ENCODE peak calls at places on chromosomes 2 and 18, in five cellular contexts. T is hepatocyte, Q is GM23248, H is MM.1S, J is PC-3. I is an unnamed sample.

GRCh38 chr2:216936954-216937357 is 77.1 kb upstream of the TNP1 start:
- DNase-seq in T (peak), Q (peak), H (no peak), J (no peak), I (no peak)

GRCh38 chr18:47404845-47405244 is 153.4 kb upstream of the SKOR2 start:
- DNase-seq in T (no peak), Q (no peak), H (no peak), J (no peak), I (no peak)

GRCh38 chr2:176455865-176456291 is 186.6 kb downstream of the MTX2 start:
- DNase-seq in T (peak), Q (peak), H (no peak), J (no peak), I (peak)

GRCh38 chr2:100285691-100286090 is 36.6 kb downstream of the LONRF2 start:
- DNase-seq in T (no peak), Q (peak), H (no peak), J (peak), I (no peak)

GRCh38 chr2:46381263-46381849 is 84.1 kb downstream of the EPAS1 start:
- DNase-seq in T (no peak), Q (peak), H (no peak), J (no peak), I (no peak)

GRCh38 chr2:40032650-40033319 is 253.7 kb upstream of the THUMPD2 start:
- DNase-seq in T (no peak), Q (peak), H (no peak), J (peak), I (no peak)

GRCh38 chr2:75211371-75211770 is 12.1 kb upstream of the TACR1 start:
- DNase-seq in T (no peak), Q (no peak), H (no peak), J (no peak), I (no peak)

GRCh38 chr2:75728614-75729419 is 18.1 kb upstream of the GCFC2 start:
- DNase-seq in T (no peak), Q (no peak), H (peak), J (no peak), I (no peak)

GRCh38 chr2:175755656-175756386 is 246.2 kb downstream of the LNPK start:
- DNase-seq in T (no peak), Q (no peak), H (no peak), J (no peak), I (no peak)

GRCh38 chr2:236168110-236169067 is at the start of gene GBX2:
- DNase-seq in T (peak), Q (peak), H (no peak), J (peak), I (peak)

GRCh38 chr2:9440058-9440727 is 16.7 kb downstream of the CPSF3 start:
- DNase-seq in T (no peak), Q (peak), H (no peak), J (peak), I (no peak)

GRCh38 chr2:35298493-35298892 is 1057.1 kb upstream of the CRIM1 start:
- DNase-seq in T (no peak), Q (peak), H (no peak), J (peak), I (no peak)

GRCh38 chr2:32614069-32614468 is 13.8 kb upstream of the TTC27 start:
- DNase-seq in T (no peak), Q (no peak), H (no peak), J (no peak), I (no peak)

GRCh38 chr2:69191672-69192071 is 178.7 kb downstream of the ANTXR1 start:
- DNase-seq in T (no peak), Q (no peak), H (no peak), J (no peak), I (no peak)

GRCh38 chr2:237868631-237869356 is 9.4 kb downstream of the RAMP1 start:
- DNase-seq in T (no peak), Q (no peak), H (no peak), J (no peak), I (no peak)

GRCh38 chr2:134252092-134252775 is 1.6 kb upstream of the MGAT5 start:
- DNase-seq in T (no peak), Q (peak), H (no peak), J (no peak), I (no peak)

GRCh38 chr2:241762933-241763369 is 13.7 kb upstream of the GAL3ST2 start:
- DNase-seq in T (no peak), Q (no peak), H (no peak), J (peak), I (no peak)

GRCh38 chr2:112623913-112624777 is 21.6 kb upstream of the SLC20A1 start:
- DNase-seq in T (peak), Q (peak), H (peak), J (peak), I (no peak)

GRCh38 chr2:237435844-237436590 is 22.1 kb upstream of the COL6A3 start:
- DNase-seq in T (no peak), Q (peak), H (no peak), J (peak), I (no peak)

GRCh38 chr2:227194219-227194618 is 29.8 kb downstream of the COL4A3 start:
- DNase-seq in T (no peak), Q (no peak), H (no peak), J (no peak), I (no peak)

GRCh38 chr2:203446071-203446481 is 89.0 kb downstream of the RAPH1 start:
- DNase-seq in T (no peak), Q (peak), H (peak), J (peak), I (no peak)

GRCh38 chr2:170009209-170009608 is 168.7 kb upstream of the MYO3B start:
- DNase-seq in T (no peak), Q (no peak), H (no peak), J (no peak), I (no peak)

GRCh38 chr2:8627019-8627691 is 54.7 kb upstream of the ID2 start:
- DNase-seq in T (peak), Q (no peak), H (no peak), J (peak), I (no peak)

GRCh38 chr18:47928466-47928865 is 2.0 kb downstream of the SMAD2 start:
- DNase-seq in T (no peak), Q (peak), H (no peak), J (peak), I (no peak)

GRCh38 chr2:85753525-85754312 is at the start of gene ATOH8:
- DNase-seq in T (peak), Q (peak), H (peak), J (peak), I (peak)

GRCh38 chr2:45259144-45259543 is 249.9 kb upstream of the SIX2 start:
- DNase-seq in T (no peak), Q (no peak), H (no peak), J (peak), I (no peak)

GRCh38 chr2:6791682-6792081 is 74.0 kb downstream of the CMPK2 start:
- DNase-seq in T (no peak), Q (no peak), H (no peak), J (no peak), I (no peak)

GRCh38 chr2:142037051-142037450 is 93.8 kb downstream of the LRP1B start:
- DNase-seq in T (peak), Q (peak), H (no peak), J (peak), I (peak)

GRCh38 chr2:64769392-64770044 is 115.8 kb upstream of the SERTAD2 start:
- DNase-seq in T (peak), Q (no peak), H (no peak), J (no peak), I (no peak)

GRCh38 chr2:65320042-65320711 is 92.5 kb downstream of the ACTR2 start:
- DNase-seq in T (peak), Q (peak), H (no peak), J (peak), I (no peak)

GRCh38 chr2:27566628-27567027 is 16.2 kb upstream of the ZNF512 start:
- DNase-seq in T (no peak), Q (peak), H (no peak), J (peak), I (no peak)

GRCh38 chr2:172429351-172429968 is 2.1 kb downstream of the ITGA6 start:
- DNase-seq in T (peak), Q (peak), H (no peak), J (peak), I (peak)

GRCh38 chr2:30894498-30895119 is 87.4 kb upstream of the CAPN13 start:
- DNase-seq in T (no peak), Q (peak), H (peak), J (no peak), I (no peak)

GRCh38 chr18:13456736-13457271 is 238.2 kb downstream of the LDLRAD4 start:
- DNase-seq in T (no peak), Q (no peak), H (no peak), J (no peak), I (no peak)
- TF ChIP-seq EZH2phosphoT487 in T (no peak), Q (no peak), H (no peak), J (no peak), I (no peak)

DNA sequence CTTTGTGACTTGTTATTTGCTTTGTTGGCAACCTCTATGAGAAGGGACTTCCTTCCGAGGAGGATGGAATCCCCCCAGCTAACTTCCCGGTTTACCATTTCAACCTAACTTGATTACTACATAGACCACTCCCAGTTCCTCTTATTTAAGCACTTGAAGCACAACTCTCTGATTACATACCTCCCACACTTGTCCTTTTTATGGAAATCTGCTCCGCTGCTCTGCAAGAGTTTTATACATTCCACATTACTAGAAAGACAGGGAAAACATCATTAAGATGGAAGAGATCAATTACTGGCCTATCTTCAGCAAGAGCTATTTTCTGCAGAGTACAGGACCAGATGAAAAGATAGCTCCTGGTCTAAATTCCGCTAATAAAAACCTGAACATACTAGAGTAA is 160.0 kb upstream of the PGAP1 start:
- DNase-seq in T (no peak), Q (no peak), H (no peak), J (peak), I (no peak)
- TF ChIP-seq EZH2phosphoT487 in T (no peak), Q (no peak), H (no peak), J (no peak), I (no peak)

DNA sequence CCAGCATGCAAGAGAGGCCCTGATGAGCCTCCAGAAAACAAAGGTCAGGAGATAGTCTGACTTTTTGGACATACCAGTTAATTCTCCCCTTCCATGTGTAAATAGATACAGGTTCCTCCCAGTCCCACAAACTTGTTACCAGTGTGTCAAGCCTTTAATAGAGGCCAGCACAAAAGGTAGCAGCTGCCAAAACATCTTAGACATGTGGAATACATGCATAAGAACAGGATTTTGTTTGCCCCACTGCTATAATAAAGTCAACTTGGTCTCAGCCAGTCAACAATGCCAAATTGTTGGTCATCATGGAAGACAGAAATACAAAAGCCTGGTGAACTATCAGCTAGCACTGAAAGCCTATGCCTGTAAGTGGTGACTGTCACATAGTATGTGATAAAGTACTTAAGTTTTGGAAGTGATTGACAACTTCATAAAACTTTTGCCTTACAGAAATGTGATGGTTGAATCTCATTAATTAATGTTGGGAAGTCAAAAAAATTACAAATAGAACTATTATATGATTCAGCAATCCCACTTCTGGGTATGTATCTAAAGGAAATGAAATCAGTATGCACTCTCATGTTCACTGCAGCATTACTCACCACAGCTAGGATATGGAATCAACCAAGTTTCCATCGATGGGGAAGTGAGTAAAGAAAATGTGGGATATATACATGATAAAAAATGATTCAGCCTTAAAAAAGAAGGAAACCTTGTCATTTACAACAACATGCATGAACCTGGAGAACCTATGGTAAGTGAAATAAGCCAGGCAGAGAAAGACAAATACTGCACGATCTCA is 112.6 kb upstream of the WDR75 start:
- DNase-seq in T (no peak), Q (peak), H (no peak), J (peak), I (no peak)
- TF ChIP-seq EZH2phosphoT487 in T (no peak), Q (no peak), H (no peak), J (no peak), I (no peak)

DNA sequence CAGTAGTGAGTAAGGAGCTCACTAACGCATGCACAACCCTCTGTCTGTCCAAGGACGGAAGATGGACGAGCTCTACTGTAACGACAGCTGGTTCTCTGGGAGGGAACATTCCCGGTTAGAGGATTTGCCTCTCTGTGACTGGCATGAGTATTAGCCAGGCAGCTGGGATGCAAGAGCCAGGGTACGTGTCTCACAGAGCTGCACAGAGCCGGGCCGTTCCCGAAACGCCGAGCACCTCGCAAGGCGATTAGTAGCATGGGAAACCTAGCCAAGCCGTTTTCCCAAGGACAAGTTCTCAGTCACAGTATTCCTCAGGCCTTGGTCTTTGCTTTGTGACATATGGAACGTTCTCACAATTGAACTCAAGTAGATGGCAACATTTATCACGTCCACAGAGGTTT is 94.7 kb downstream of the MTCL1 start:
- DNase-seq in T (no peak), Q (peak), H (no peak), J (no peak), I (no peak)
- TF ChIP-seq EZH2phosphoT487 in T (no peak), Q (no peak), H (no peak), J (no peak), I (no peak)

GRCh38 chr18:79587298-79588125 is 92.1 kb upstream of the CTDP1 start:
- DNase-seq in T (no peak), Q (no peak), H (no peak), J (no peak), I (no peak)

GRCh38 chr18:79584491-79585394 is 94.9 kb upstream of the CTDP1 start:
- DNase-seq in T (no peak), Q (no peak), H (no peak), J (no peak), I (no peak)

GRCh38 chr18:79583984-79584401 is 95.6 kb upstream of the CTDP1 start:
- DNase-seq in T (no peak), Q (no peak), H (no peak), J (no peak), I (no peak)

GRCh38 chr18:79586436-79587297 is 92.9 kb upstream of the CTDP1 start:
- DNase-seq in T (no peak), Q (no peak), H (no peak), J (no peak), I (no peak)

DNA sequence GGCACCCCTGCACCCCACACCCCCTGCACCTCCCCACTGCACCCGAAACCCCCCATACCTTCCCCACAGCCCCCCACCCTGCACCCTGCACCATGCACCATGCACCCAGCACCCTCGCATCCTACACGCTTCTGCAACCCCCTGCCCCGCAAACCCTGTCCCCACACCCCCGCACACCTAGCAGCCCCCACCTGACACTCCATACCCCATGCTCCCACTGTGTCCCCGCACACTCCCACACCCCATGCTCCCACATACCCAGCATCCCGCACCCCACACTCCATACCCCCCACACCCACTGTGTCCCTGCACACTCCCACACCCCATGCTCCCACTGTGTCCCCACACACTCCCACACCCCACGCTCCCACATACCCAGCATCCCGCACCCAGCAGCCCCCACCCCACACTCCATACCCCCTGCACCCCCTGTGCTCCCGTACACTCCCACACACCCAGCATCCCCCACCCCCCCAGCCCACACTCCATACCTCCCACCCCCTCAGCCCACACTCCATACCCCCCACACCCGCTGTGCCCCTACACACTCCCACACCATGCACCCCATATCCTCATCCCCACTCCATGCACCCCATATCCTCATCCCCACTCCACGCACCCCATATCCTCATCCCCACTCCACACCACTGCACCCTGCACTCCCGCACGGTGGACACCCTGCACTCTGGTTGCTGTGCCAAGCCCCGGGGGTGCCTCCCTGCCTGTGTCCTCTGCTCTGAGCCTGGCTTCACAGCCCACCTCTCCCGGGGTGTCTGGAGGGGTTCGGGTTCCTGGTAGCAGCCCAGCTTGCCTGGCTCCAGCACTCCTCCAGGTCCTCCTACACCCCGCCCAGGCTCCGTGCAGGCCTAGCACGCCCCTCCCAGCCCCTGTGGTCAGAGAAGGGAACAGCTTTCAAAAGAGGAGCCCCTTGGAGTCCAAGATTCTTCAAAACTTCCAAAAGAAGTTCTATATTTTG is 93.9 kb upstream of the CTDP1 start:
- DNase-seq in T (no peak), Q (no peak), H (no peak), J (no peak), I (no peak)
- TF ChIP-seq EZH2phosphoT487 in T (no peak), Q (no peak), H (no peak), J (no peak), I (no peak)

DNA sequence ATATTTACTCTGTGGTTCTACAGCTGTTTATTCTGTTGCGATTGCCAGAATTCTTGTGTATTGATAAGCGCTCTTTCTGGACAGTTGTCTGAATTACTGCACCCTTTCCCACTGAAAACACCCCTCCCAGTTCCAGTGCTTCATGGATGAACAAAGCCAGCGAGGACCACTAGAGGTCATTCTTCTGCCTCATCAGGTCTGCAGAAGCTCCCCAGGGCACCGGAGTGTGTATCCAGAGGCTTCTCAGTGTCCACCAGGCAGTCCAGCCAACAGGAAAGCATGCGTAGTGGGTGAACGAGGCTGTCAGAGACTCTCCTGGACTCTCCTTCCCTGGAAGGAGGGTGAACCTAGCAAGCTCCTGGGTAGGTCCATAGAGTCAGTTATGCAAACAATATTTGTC is 40.6 kb upstream of the INHBB start:
- DNase-seq in T (peak), Q (no peak), H (peak), J (peak), I (peak)
- TF ChIP-seq EZH2phosphoT487 in T (no peak), Q (no peak), H (no peak), J (no peak), I (no peak)

GRCh38 chr2:127288274-127288673 is 5.7 kb downstream of the ERCC3 start:
- DNase-seq in T (no peak), Q (no peak), H (no peak), J (no peak), I (no peak)

GRCh38 chr2:127293386-127293757 is 572 bp downstream of the ERCC3 start:
- DNase-seq in T (peak), Q (peak), H (no peak), J (peak), I (no peak)

GRCh38 chr2:127293758-127294562 is at the start of gene ERCC3:
- DNase-seq in T (peak), Q (peak), H (peak), J (peak), I (peak)
- TF ChIP-seq EZH2phosphoT487 in T (no peak), Q (no peak), H (no peak), J (no peak), I (no peak)

GRCh38 chr18:28065793-28066186 is 111.1 kb downstream of the CDH2 start:
- DNase-seq in T (no peak), Q (peak), H (no peak), J (no peak), I (no peak)

GRCh38 chr18:28062446-28062845 is 114.5 kb downstream of the CDH2 start:
- DNase-seq in T (no peak), Q (peak), H (no peak), J (no peak), I (no peak)

GRCh38 chr18:28065031-28065792 is 111.7 kb downstream of the CDH2 start:
- DNase-seq in T (peak), Q (peak), H (no peak), J (peak), I (peak)

GRCh38 chr18:28059861-28060260 is 117.1 kb downstream of the CDH2 start:
- DNase-seq in T (no peak), Q (peak), H (no peak), J (no peak), I (no peak)

GRCh38 chr18:28063181-28063790 is 113.6 kb downstream of the CDH2 start:
- DNase-seq in T (no peak), Q (peak), H (no peak), J (no peak), I (no peak)
- TF ChIP-seq EZH2phosphoT487 in T (no peak), Q (no peak), H (no peak), J (no peak), I (no peak)

I was measured in neural progenitor cell.